ENCODE peak calls at places on chromosome 18, in five cellular contexts. G, J, Y, B and M are unnamed samples.

GRCh38 chr18:22285299-22286140 is 116.1 kb downstream of the GATA6 start:
- DNase-seq in J (no peak), Y (no peak), G (no peak), B (no peak), M (no peak)

GRCh38 chr18:56221195-56222065 is 417.0 kb downstream of the TXNL1 start:
- DNase-seq in B (no peak), J (no peak), Y (no peak), G (no peak), M (no peak)

GRCh38 chr18:57211776-57212175 is 64.9 kb downstream of the BOD1L2 start:
- DNase-seq in Y (no peak), B (no peak), J (no peak), G (no peak), M (no peak)

GRCh38 chr18:69484699-69485396 is 84.2 kb downstream of the DOK6 start:
- DNase-seq in J (no peak), G (no peak), B (peak), Y (no peak), M (no peak)

GRCh38 chr18:22879279-22879678 is 53.8 kb upstream of the RBBP8 start:
- DNase-seq in J (no peak), B (no peak), G (no peak), Y (no peak), M (no peak)

GRCh38 chr18:69397096-69397495 is 3.6 kb upstream of the DOK6 start:
- DNase-seq in Y (no peak), G (no peak), J (no peak), B (peak), M (no peak)

GRCh38 chr18:13501896-13502295 is 224.5 kb downstream of the FAM210A start:
- DNase-seq in B (no peak), G (peak), Y (peak), J (no peak), M (peak)

GRCh38 chr18:72375628-72376027 is 168.5 kb downstream of the CBLN2 start:
- DNase-seq in B (peak), J (peak), G (no peak), Y (no peak), M (no peak)

GRCh38 chr18:45728341-45729010 is 4.5 kb downstream of the SLC14A1 start:
- DNase-seq in G (no peak), J (no peak), Y (no peak), B (no peak), M (no peak)

GRCh38 chr18:45828917-45829811 is 3.7 kb downstream of the SIGLEC15 start:
- DNase-seq in Y (no peak), G (no peak), B (no peak), J (no peak), M (no peak)

GRCh38 chr18:78790960-78791359 is 188.7 kb upstream of the SALL3 start:
- DNase-seq in Y (no peak), J (no peak), G (no peak), B (no peak), M (no peak)

GRCh38 chr18:45567123-45567522 is 48.2 kb upstream of the SLC14A2 start:
- DNase-seq in Y (no peak), J (no peak), G (no peak), B (peak), M (no peak)

GRCh38 chr18:9994701-9995100 is 80.9 kb downstream of the VAPA start:
- DNase-seq in Y (no peak), J (no peak), B (no peak), G (no peak), M (no peak)

GRCh38 chr18:61282926-61283325 is 50.3 kb upstream of the CDH20 start:
- DNase-seq in G (no peak), J (no peak), B (peak), Y (no peak), M (no peak)

GRCh38 chr18:8656226-8656625 is 47.0 kb downstream of the RAB12 start:
- DNase-seq in G (no peak), J (no peak), B (no peak), Y (no peak), M (no peak)

GRCh38 chr18:11042247-11042646 is 107.1 kb downstream of the PIEZO2 start:
- DNase-seq in B (peak), J (no peak), Y (no peak), G (no peak), M (no peak)

GRCh38 chr18:47263828-47264314 is 12.4 kb upstream of the SKOR2 start:
- DNase-seq in J (peak), B (no peak), Y (no peak), G (no peak), M (no peak)

GRCh38 chr18:9449580-9449979 is 25.7 kb upstream of the RALBP1 start:
- DNase-seq in Y (no peak), J (no peak), B (peak), G (no peak), M (no peak)

GRCh38 chr18:5253910-5254309 is 41.6 kb downstream of the ZBTB14 start:
- DNase-seq in Y (no peak), G (no peak), B (peak), J (no peak), M (no peak)

GRCh38 chr18:2746274-2746673 is 90.7 kb downstream of the SMCHD1 start:
- DNase-seq in J (no peak), Y (no peak), G (no peak), B (no peak), M (no peak)

GRCh38 chr18:24368749-24369148 is 28.9 kb downstream of the OSBPL1A start:
- DNase-seq in J (no peak), Y (no peak), B (peak), G (peak), M (no peak)

GRCh38 chr18:43774497-43774896 is 497.2 kb upstream of the SYT4 start:
- DNase-seq in Y (no peak), G (no peak), B (no peak), J (no peak), M (no peak)

GRCh38 chr18:24683965-24684364 is 223.5 kb downstream of the HRH4 start:
- DNase-seq in G (no peak), J (no peak), Y (no peak), B (no peak), M (no peak)

GRCh38 chr18:59093668-59094067 is 46.0 kb upstream of the SEC11C start:
- DNase-seq in J (no peak), Y (no peak), B (no peak), G (no peak), M (no peak)

GRCh38 chr18:3305354-3305762 is 43.4 kb downstream of the MYL12B start:
- DNase-seq in G (peak), B (peak), Y (peak), J (peak), M (peak)

GRCh38 chr18:3012306-3012919 is 531 bp downstream of the LPIN2 start:
- DNase-seq in G (peak), B (peak), J (peak), Y (no peak), M (no peak)

GRCh38 chr18:72086421-72086820 is 457.7 kb downstream of the CBLN2 start:
- DNase-seq in Y (no peak), G (no peak), B (peak), J (no peak), M (no peak)

GRCh38 chr18:75658330-75658729 is 230.8 kb upstream of the SMIM21 start:
- DNase-seq in J (no peak), B (no peak), G (no peak), Y (no peak), M (no peak)